ENCODE peak calls at places on chromosome 19, in ten cellular contexts. Z is lower lobe of right lung, N is cardiac fibroblast, G is NB4, W is mesothelial cell of epicardium, S is adrenal gland, X is psoas muscle, H is heart left ventricle, O is choroid plexus epithelial cell, R is lower leg skin. Y is an unnamed sample.

GRCh38 chr19:50568321-50569022 is at the start of gene LRRC4B:
- DNase-seq in Z (no peak), N (peak), G (no peak), W (no peak), S (no peak), X (no peak), H (no peak), O (no peak), R (no peak), Y (no peak)

GRCh38 chr19:29510701-29511265 is 15.0 kb upstream of the VSTM2B start:
- DNase-seq in Z (peak), N (no peak), G (no peak), W (no peak), S (no peak), X (no peak), H (no peak), O (no peak), R (no peak), Y (no peak)

GRCh38 chr19:48728882-48729645 is 9.5 kb upstream of the MAMSTR start:
- DNase-seq in Z (no peak), N (no peak), G (no peak), W (no peak), S (no peak), X (no peak), H (no peak), O (peak), R (no peak), Y (no peak)

GRCh38 chr19:51365211-51366049 is 758 bp downstream of the ETFB start:
- DNase-seq in Z (no peak), N (peak), G (peak), W (no peak), S (peak), X (peak), H (no peak), O (peak), R (no peak), Y (no peak)

GRCh38 chr19:55614711-55615552 is 9.4 kb downstream of the ZNF784 start:
- DNase-seq in Z (no peak), N (no peak), G (no peak), W (no peak), S (no peak), X (no peak), H (no peak), O (no peak), R (no peak), Y (no peak)

GRCh38 chr19:3369337-3370213 is 3.2 kb downstream of the NFIC start:
- DNase-seq in Z (peak), N (no peak), G (no peak), W (no peak), S (peak), X (peak), H (peak), O (peak), R (no peak), Y (no peak)

GRCh38 chr19:48595833-48596232 is 10.7 kb upstream of the SPACA4 start:
- DNase-seq in Z (no peak), N (no peak), G (peak), W (no peak), S (no peak), X (no peak), H (no peak), O (no peak), R (no peak), Y (no peak)

GRCh38 chr19:51440846-51441409 is 17.3 kb downstream of the SIGLEC8 start:
- DNase-seq in Z (no peak), N (no peak), G (peak), W (no peak), S (no peak), X (no peak), H (no peak), O (peak), R (peak), Y (peak)

GRCh38 chr19:20238025-20238623 is 71.1 kb downstream of the ZNF486 start:
- DNase-seq in Z (peak), N (peak), G (peak), W (peak), S (peak), X (peak), H (peak), O (peak), R (peak), Y (peak)

GRCh38 chr19:41456342-41456918 is 13.5 kb downstream of the ERICH4 start:
- DNase-seq in Z (no peak), N (peak), G (no peak), W (no peak), S (no peak), X (no peak), H (no peak), O (peak), R (no peak), Y (no peak)

GRCh38 chr19:41546386-41546789 is 29.6 kb upstream of the CEACAM21 start:
- DNase-seq in Z (peak), N (no peak), G (peak), W (no peak), S (no peak), X (no peak), H (no peak), O (no peak), R (no peak), Y (peak)

GRCh38 chr19:12035220-12036172 is at the start of gene ZNF433:
- DNase-seq in Z (peak), N (peak), G (no peak), W (peak), S (peak), X (peak), H (peak), O (peak), R (peak), Y (peak)

GRCh38 chr19:27716922-27717321 is 1496.0 kb downstream of the UQCRFS1 start:
- DNase-seq in Z (no peak), N (no peak), G (no peak), W (no peak), S (no peak), X (no peak), H (no peak), O (no peak), R (no peak), Y (no peak)

GRCh38 chr19:33132425-33132824 is 511 bp downstream of the WDR88 start:
- DNase-seq in Z (no peak), N (no peak), G (no peak), W (no peak), S (no peak), X (no peak), H (no peak), O (no peak), R (no peak), Y (no peak)
- TF ChIP-seq CTCF in Z (no peak), N (peak), G (peak), W (no peak), S (no peak), X (no peak), H (no peak), O (peak), R (no peak), Y (no peak)

DNA sequence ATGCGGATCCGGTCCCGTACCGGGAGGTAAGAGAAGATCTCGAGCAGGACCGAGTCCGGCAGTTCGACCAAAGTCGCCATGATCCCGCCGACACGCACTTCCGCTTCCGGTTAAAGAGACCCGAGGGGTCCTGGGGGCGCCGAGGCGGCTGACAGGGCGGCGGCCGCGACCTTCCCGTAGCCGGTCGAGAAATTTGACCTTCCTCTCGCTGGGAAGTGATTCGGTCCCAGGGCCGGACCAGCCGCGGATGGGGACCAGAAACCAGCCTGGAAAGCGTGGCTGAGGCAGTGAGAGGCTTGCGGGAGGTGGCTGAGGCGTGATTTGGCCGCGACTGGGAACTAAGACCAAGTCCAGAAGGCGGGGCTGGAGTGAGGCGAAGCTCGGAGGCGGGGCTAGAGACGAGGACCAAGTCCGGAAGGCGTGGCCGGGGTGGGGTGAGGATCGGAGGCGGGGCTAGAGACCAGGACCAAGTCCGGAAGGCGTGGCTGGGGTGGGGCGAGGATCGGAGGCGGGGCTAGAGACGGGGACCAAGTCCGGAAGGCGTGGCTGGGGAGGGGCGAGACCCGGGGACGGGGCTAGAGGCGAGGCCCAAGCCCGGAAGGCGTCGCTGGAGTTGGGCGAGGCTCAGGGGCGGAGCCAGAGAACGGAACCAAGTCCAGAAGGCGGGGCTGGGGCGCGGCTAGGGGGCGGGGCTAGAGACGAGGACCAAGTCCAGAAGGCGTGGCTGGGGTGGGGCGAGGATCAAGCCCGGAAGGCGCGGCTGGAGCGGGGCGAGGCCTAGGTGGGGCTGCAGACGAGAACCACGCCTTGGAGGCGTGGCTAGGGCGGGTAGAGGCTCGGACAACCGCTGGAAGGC is at the start of gene FBXL12:
- DNase-seq in Z (peak), N (peak), G (peak), W (peak), S (peak), X (peak), H (peak), O (peak), R (peak), Y (peak)
- TF ChIP-seq CTCF in Z (no peak), N (no peak), G (no peak), W (no peak), S (no peak), X (no peak), H (no peak), O (no peak), R (no peak), Y (no peak)

DNA sequence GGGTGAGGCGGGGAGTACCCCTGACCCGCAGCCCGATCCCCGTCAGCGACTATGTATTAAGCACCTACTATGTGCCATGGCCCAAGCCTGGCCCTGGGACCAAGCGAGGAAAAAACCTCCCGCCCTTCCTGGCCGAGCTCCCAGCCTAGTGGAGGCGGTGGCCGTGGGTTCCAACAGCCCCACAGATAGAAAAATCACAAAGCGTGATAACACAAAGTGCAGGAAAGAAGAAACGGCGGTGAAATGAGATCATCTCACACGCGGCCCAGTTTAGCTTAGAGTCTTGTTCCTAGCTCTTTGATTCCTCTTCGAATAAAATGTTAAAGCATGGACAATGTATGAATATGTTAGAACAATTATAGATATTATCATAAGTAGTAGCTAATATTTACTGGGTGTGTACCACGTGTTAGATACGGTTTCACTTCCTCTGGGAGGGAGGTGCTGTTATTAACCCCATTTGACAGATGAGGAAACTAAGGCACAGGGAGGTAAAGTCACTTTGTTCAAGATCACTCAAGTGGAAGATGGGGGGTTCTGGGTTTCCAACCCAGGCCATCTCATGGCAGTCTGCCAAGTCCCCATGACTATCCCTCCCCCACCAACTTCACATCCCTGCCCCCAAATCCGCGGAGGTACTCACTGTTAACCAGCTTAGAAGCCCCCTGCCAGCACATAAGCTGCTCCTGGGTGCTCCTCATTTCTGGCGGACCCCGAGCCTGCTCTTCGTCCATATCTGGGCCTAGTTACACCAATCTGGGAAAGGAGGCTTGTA is 1.2 kb upstream of the FXYD7 start:
- DNase-seq in Z (no peak), N (no peak), G (no peak), W (no peak), S (no peak), X (no peak), H (no peak), O (no peak), R (peak), Y (no peak)
- TF ChIP-seq CTCF in Z (no peak), N (no peak), G (no peak), W (no peak), S (peak), X (no peak), H (no peak), O (no peak), R (no peak), Y (peak)

GRCh38 chr19:14683439-14683838 is 6.4 kb upstream of the ZNF333 start:
- DNase-seq in Z (no peak), N (no peak), G (peak), W (no peak), S (no peak), X (no peak), H (no peak), O (no peak), R (no peak), Y (peak)

GRCh38 chr19:14689598-14690503 is at the start of gene ZNF333:
- DNase-seq in Z (peak), N (peak), G (peak), W (peak), S (peak), X (peak), H (peak), O (peak), R (peak), Y (peak)

GRCh38 chr19:14682084-14682483 is 7.4 kb upstream of the ADGRE3 start:
- DNase-seq in Z (no peak), N (no peak), G (no peak), W (no peak), S (no peak), X (no peak), H (no peak), O (no peak), R (no peak), Y (no peak)

DNA sequence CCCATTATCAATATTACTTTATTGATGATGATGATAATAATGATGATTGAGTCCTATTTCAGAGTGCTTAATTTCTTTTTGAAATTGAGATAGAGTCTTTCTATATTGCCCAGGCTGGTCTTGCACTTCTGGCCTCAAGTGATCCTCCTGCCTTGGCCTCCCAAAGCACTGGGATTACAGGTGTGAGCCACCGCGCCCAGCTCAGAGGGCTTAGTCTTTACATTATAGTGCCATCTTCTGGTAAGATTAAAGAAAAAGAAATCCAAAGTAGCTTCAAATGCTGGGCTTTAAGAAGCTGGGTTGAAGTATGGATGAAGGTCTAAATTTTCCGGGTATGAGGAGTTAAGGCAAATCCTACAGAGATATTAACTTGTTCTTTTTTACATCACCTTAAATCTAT is 3.4 kb upstream of the ZNF333 start:
- DNase-seq in Z (peak), N (peak), G (peak), W (no peak), S (no peak), X (no peak), H (no peak), O (peak), R (no peak), Y (no peak)
- TF ChIP-seq CTCF in Z (peak), N (peak), G (peak), W (no peak), S (peak), X (no peak), H (peak), O (peak), R (no peak), Y (peak)

GRCh38 chr19:35143231-35143715 is at the start of gene FXYD7:
- DNase-seq in Z (no peak), N (no peak), G (no peak), W (no peak), S (no peak), X (no peak), H (no peak), O (no peak), R (no peak), Y (no peak)
- TF ChIP-seq CTCF in Z (peak), N (no peak), G (no peak), W (peak), S (no peak), X (no peak), H (peak), O (no peak), R (no peak), Y (peak)

DNA sequence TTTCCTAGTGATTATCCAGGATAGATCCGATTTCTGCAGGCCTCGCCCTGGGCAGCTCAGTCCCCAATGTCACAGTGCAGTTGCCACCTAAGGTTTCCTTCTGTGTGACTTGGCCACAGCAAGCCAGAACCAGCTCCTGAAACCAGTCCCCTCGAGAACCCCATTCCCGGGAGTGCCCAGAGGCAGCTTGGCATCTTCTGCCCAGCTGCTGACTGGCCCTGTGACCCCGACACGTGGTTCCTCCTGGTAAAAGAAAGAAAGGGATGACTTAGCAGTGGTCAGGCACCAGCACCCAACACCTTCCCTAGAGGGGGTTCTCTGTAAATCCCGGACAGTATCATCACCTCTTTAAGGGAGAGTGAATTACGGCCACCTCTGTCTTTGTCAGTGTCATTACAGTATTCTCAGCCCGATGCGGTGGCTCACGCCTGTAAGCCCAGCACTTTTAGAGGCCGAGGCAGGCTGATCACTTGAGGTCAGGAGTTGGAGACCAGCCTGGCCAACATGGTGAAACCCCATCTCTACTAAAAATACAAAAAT is 41.7 kb downstream of the MYO9B start:
- DNase-seq in Z (no peak), N (no peak), G (no peak), W (no peak), S (no peak), X (no peak), H (no peak), O (no peak), R (no peak), Y (no peak)
- TF ChIP-seq CTCF in Z (no peak), N (no peak), G (no peak), W (no peak), S (no peak), X (no peak), H (no peak), O (no peak), R (no peak), Y (no peak)

DNA sequence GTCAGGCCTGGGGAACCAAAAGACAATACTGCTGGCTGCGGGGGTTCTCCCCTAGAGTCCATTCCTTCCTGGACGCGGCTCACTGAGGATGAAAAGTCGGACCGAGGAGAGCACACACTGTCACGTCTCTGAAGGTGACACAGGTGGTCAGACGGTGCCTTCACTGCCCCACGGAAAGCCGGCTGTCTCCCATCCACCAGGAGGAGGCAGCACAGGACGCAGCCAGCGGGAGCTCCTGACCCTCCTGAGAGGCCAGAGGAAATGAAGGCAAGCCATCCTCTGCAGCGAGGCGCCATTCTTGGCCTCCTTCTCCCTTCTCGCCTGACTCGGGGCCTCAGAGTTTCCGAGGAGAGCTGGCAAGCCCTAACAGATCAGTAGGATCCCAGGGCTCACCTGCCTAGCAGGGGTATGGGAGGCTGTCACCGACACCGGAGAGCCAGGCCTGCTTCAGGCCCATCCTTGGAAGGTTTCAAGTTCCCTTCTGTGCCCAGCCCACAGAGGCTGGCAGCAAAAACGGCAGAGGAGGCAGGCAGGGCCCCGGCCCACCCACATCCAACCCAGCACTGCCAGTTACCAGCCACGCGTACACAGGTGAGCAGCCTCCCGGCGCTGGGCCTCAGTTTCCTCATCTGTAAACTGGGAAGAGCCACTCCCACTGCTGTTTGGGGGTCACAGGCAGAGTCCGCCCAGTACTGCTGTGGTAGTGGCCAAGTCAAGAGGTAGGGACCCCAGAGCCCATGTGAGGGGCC is 4.5 kb downstream of the REXO1 start:
- DNase-seq in Z (no peak), N (no peak), G (no peak), W (no peak), S (no peak), X (no peak), H (no peak), O (peak), R (no peak), Y (no peak)
- TF ChIP-seq CTCF in Z (peak), N (peak), G (no peak), W (no peak), S (no peak), X (no peak), H (no peak), O (peak), R (no peak), Y (no peak)

GRCh38 chr19:46911456-46911855 is 50.7 kb downstream of the ARHGAP35 start:
- DNase-seq in Z (no peak), N (no peak), G (no peak), W (no peak), S (no peak), X (no peak), H (no peak), O (no peak), R (no peak), Y (no peak)
- TF ChIP-seq CTCF in Z (no peak), N (no peak), G (no peak), W (no peak), S (no peak), X (no peak), H (no peak), O (no peak), R (no peak), Y (no peak)

GRCh38 chr19:15297416-15298224 is 34.7 kb downstream of the BRD4 start:
- DNase-seq in Z (no peak), N (peak), G (no peak), W (no peak), S (no peak), X (no peak), H (no peak), O (peak), R (no peak), Y (no peak)
- TF ChIP-seq CTCF in Z (no peak), N (peak), G (no peak), W (no peak), S (no peak), X (no peak), H (no peak), O (peak), R (no peak), Y (no peak)

DNA sequence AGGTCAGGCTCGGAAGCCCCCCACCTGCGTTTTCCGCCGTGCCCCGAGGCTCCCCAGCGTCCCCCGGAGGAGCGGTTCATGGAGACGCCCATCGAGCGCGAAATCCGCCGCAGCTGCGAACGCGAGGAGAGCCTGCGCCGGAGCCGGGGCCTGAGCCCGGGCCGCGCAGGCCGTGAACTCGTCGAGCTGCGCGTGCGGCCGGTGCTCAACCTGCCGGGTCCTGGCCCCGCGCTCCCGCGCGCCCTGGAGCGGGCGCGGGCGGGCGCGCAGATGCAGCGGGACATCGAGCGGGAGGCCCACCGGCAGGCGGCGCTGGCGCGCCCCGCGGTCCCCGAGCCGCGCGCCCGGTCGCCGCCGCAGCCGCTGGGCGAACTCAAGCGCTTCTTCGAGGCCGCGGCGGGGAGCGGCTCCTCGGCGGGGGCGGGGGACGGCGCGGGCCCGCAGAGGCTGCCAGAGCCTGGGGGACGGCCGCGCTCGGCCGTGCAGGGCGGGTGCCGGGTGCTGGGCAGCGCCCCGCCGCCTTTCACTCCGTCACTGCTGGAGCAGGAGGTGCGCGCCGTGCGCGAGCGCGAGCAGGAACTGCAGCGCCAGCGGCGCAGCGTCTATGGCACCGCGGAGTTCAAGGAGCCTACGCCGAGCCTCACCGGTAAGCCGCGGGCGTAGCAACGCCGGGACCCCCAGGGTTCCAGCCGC is 792 bp downstream of the MISP3 start:
- DNase-seq in Z (peak), N (peak), G (peak), W (peak), S (peak), X (peak), H (peak), O (peak), R (no peak), Y (no peak)
- TF ChIP-seq CTCF in Z (peak), N (peak), G (peak), W (peak), S (no peak), X (peak), H (peak), O (peak), R (no peak), Y (peak)